ENCODE peak calls at places on chromosomes 12 and 14, in five cellular contexts. One of them, this sample, is unnamed.

GRCh38 chr12:29048787-29049186 is 100.3 kb upstream of the FAR2 start:
- DNase-seq in stomach: no peak
- DNase-seq in SK-N-SH: no peak
- DNase-seq in transverse colon: no peak
- DNase-seq in A549: no peak
- DNase-seq in this sample: no peak

GRCh38 chr12:12010277-12011031 is 60.3 kb upstream of the BCL2L14 start:
- DNase-seq in stomach: no peak
- DNase-seq in SK-N-SH: peak
- DNase-seq in transverse colon: peak
- DNase-seq in A549: no peak
- DNase-seq in this sample: no peak

GRCh38 chr12:66074561-66074960 is 56.0 kb downstream of the LLPH start:
- DNase-seq in stomach: no peak
- DNase-seq in SK-N-SH: no peak
- DNase-seq in transverse colon: no peak
- DNase-seq in A549: no peak
- DNase-seq in this sample: no peak

GRCh38 chr14:89908712-89909450 is 45.6 kb downstream of the EFCAB11 start:
- DNase-seq in stomach: no peak
- DNase-seq in SK-N-SH: no peak
- DNase-seq in transverse colon: no peak
- DNase-seq in A549: no peak
- DNase-seq in this sample: no peak

GRCh38 chr12:19201653-19202052 is 72.1 kb downstream of the PLEKHA5 start:
- DNase-seq in stomach: no peak
- DNase-seq in SK-N-SH: no peak
- DNase-seq in transverse colon: no peak
- DNase-seq in A549: no peak
- DNase-seq in this sample: no peak

GRCh38 chr12:2494490-2495192 is 300.1 kb upstream of the FKBP4 start:
- DNase-seq in stomach: no peak
- DNase-seq in SK-N-SH: no peak
- DNase-seq in transverse colon: peak
- DNase-seq in A549: no peak
- DNase-seq in this sample: no peak

GRCh38 chr14:73777420-73777819 is 63.2 kb upstream of the PNMA1 start:
- DNase-seq in stomach: no peak
- DNase-seq in SK-N-SH: no peak
- DNase-seq in transverse colon: no peak
- DNase-seq in A549: no peak
- DNase-seq in this sample: no peak

GRCh38 chr12:56266634-56267442 is at the start of gene COQ10A:
- DNase-seq in stomach: peak
- DNase-seq in SK-N-SH: peak
- DNase-seq in transverse colon: peak
- DNase-seq in A549: peak
- DNase-seq in this sample: peak

GRCh38 chr12:111953455-111953854 is 59.5 kb downstream of the TMEM116 start:
- DNase-seq in stomach: no peak
- DNase-seq in SK-N-SH: no peak
- DNase-seq in transverse colon: no peak
- DNase-seq in A549: no peak
- DNase-seq in this sample: no peak

GRCh38 chr14:61514006-61514830 is 181.1 kb upstream of the HIF1A start:
- DNase-seq in stomach: no peak
- DNase-seq in SK-N-SH: no peak
- DNase-seq in transverse colon: no peak
- DNase-seq in A549: no peak
- DNase-seq in this sample: no peak

GRCh38 chr14:87908591-87908990 is 84.4 kb downstream of the GALC start:
- DNase-seq in stomach: no peak
- DNase-seq in SK-N-SH: no peak
- DNase-seq in transverse colon: no peak
- DNase-seq in A549: no peak
- DNase-seq in this sample: no peak

GRCh38 chr14:89041245-89041585 is 216.8 kb downstream of the TTC8 start:
- DNase-seq in stomach: peak
- DNase-seq in SK-N-SH: peak
- DNase-seq in transverse colon: peak
- DNase-seq in A549: no peak
- DNase-seq in this sample: peak

GRCh38 chr12:109052415-109053323 is at the start of gene USP30:
- DNase-seq in stomach: peak
- DNase-seq in SK-N-SH: peak
- DNase-seq in transverse colon: peak
- DNase-seq in A549: peak
- DNase-seq in this sample: peak

GRCh38 chr14:24388474-24389179 is 10.2 kb upstream of the NYNRIN start:
- DNase-seq in stomach: no peak
- DNase-seq in SK-N-SH: no peak
- DNase-seq in transverse colon: no peak
- DNase-seq in A549: no peak
- DNase-seq in this sample: no peak

GRCh38 chr14:67952786-67953185 is 133.2 kb downstream of the RAD51B start:
- DNase-seq in stomach: no peak
- DNase-seq in SK-N-SH: no peak
- DNase-seq in transverse colon: no peak
- DNase-seq in A549: no peak
- DNase-seq in this sample: no peak

GRCh38 chr12:65313704-65314317 is 35.3 kb downstream of the MSRB3 start:
- DNase-seq in stomach: no peak
- DNase-seq in SK-N-SH: no peak
- DNase-seq in transverse colon: no peak
- DNase-seq in A549: peak
- DNase-seq in this sample: no peak

GRCh38 chr12:13208533-13209278 is 12.2 kb downstream of the EMP1 start:
- DNase-seq in stomach: no peak
- DNase-seq in SK-N-SH: peak
- DNase-seq in transverse colon: no peak
- DNase-seq in A549: peak
- DNase-seq in this sample: no peak

GRCh38 chr12:49868952-49869815 is 26.3 kb upstream of the BCDIN3D start:
- DNase-seq in stomach: peak
- DNase-seq in SK-N-SH: peak
- DNase-seq in transverse colon: peak
- DNase-seq in A549: peak
- DNase-seq in this sample: no peak

GRCh38 chr12:95615735-95616134 is 64.5 kb upstream of the USP44 start:
- DNase-seq in stomach: no peak
- DNase-seq in SK-N-SH: no peak
- DNase-seq in transverse colon: no peak
- DNase-seq in A549: no peak
- DNase-seq in this sample: no peak

GRCh38 chr14:100470523-100470897 is 116.7 kb downstream of the BEGAIN start:
- DNase-seq in stomach: no peak
- DNase-seq in SK-N-SH: no peak
- DNase-seq in transverse colon: no peak
- DNase-seq in A549: no peak
- DNase-seq in this sample: no peak

DNA sequence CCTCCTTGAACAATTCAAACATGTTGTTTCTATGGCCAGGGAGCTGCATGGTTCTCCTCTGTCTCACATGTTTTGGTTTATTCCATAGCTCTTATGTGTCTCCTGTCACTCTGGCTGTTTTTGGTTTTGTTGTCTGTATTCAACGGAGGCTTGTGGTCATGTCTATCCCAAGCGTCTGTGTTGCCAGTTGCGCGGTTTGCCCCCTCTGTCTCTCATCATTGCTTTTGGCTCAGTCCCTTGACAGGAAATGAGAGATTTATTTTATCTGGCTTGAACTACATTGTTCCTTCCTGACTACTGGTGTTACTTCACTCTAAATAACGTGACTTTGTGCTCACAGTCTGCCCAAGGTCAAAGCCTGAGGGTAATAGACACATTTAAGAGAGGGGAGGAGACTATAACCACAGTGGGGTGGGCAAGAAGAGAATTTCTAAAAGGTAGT is 96.4 kb upstream of the SOX5 start:
- DNase-seq in stomach: no peak
- DNase-seq in SK-N-SH: peak
- DNase-seq in transverse colon: no peak
- DNase-seq in A549: no peak
- DNase-seq in this sample: no peak
- H3K27ac ChIP-seq in stomach: no peak
- H3K27ac ChIP-seq in SK-N-SH: no peak
- H3K27ac ChIP-seq in transverse colon: no peak
- H3K27ac ChIP-seq in A549: no peak
- H3K27ac ChIP-seq in this sample: no peak

DNA sequence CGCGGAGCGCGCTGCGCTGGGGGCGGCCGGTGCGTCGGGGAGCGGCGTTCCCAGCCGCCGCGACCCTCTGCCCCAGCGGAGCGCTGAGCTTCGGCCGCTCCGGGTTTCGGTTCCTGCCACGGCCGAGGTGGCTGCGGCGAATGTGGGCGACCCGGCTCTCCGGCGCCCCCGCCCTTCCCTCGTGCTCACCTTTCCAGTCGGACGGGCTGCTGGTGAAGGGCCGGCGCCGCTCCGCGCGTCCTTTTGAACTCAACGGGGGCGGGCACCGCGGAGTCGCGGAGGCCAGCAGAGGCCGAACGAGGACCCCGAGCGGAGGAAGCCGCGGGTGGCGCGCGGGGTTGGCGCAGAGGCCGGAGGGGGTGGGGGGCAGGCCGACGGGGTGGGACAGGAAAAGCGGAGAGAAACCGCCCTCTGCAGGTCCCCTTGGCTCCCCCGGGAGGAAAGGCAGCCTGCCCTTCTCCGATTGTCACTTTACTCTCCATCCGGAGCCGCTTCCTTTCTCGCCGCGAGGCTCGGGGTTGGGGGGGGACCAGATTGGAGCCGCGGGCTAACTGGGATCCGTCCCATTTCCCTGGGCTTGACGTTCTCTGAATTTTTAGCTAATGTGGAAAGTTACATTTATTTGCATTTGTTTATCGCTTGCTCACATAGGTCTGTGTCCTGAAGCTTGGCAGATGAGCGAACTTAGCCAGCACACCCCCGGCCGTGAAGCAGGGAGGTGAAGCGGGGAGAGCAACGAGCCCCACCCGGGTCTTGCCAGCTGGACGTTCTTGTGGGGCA is at the start of gene SMAGP:
- DNase-seq in stomach: peak
- DNase-seq in SK-N-SH: peak
- DNase-seq in transverse colon: peak
- DNase-seq in A549: peak
- DNase-seq in this sample: no peak
- H3K27ac ChIP-seq in stomach: peak
- H3K27ac ChIP-seq in SK-N-SH: peak
- H3K27ac ChIP-seq in transverse colon: peak
- H3K27ac ChIP-seq in A549: peak
- H3K27ac ChIP-seq in this sample: peak

GRCh38 chr12:68638171-68638570 is 27.5 kb downstream of the RAP1B start:
- DNase-seq in stomach: no peak
- DNase-seq in SK-N-SH: no peak
- DNase-seq in transverse colon: no peak
- DNase-seq in A549: no peak
- DNase-seq in this sample: no peak
- H3K27ac ChIP-seq in stomach: no peak
- H3K27ac ChIP-seq in SK-N-SH: peak
- H3K27ac ChIP-seq in transverse colon: no peak
- H3K27ac ChIP-seq in A549: no peak
- H3K27ac ChIP-seq in this sample: no peak

GRCh38 chr14:74825008-74825407 is 50.9 kb downstream of the PROX2 start:
- DNase-seq in stomach: no peak
- DNase-seq in SK-N-SH: no peak
- DNase-seq in transverse colon: no peak
- DNase-seq in A549: no peak
- DNase-seq in this sample: no peak
- H3K27ac ChIP-seq in stomach: no peak
- H3K27ac ChIP-seq in SK-N-SH: peak
- H3K27ac ChIP-seq in transverse colon: no peak
- H3K27ac ChIP-seq in A549: no peak
- H3K27ac ChIP-seq in this sample: peak

GRCh38 chr14:60153996-60154395 is 11.2 kb downstream of the DHRS7 start:
- DNase-seq in stomach: no peak
- DNase-seq in SK-N-SH: no peak
- DNase-seq in transverse colon: no peak
- DNase-seq in A549: no peak
- DNase-seq in this sample: no peak
- H3K27ac ChIP-seq in stomach: peak
- H3K27ac ChIP-seq in SK-N-SH: no peak
- H3K27ac ChIP-seq in transverse colon: no peak
- H3K27ac ChIP-seq in A549: no peak
- H3K27ac ChIP-seq in this sample: peak

GRCh38 chr14:45065951-45066350 is 18.0 kb upstream of the PRPF39 start:
- DNase-seq in stomach: no peak
- DNase-seq in SK-N-SH: no peak
- DNase-seq in transverse colon: no peak
- DNase-seq in A549: no peak
- DNase-seq in this sample: no peak
- H3K27ac ChIP-seq in stomach: no peak
- H3K27ac ChIP-seq in SK-N-SH: no peak
- H3K27ac ChIP-seq in transverse colon: peak
- H3K27ac ChIP-seq in A549: no peak
- H3K27ac ChIP-seq in this sample: no peak

GRCh38 chr12:118360785-118361404 is 11.8 kb downstream of the TAOK3 start:
- DNase-seq in stomach: no peak
- DNase-seq in SK-N-SH: no peak
- DNase-seq in transverse colon: no peak
- DNase-seq in A549: peak
- DNase-seq in this sample: no peak

GRCh38 chr12:118358607-118359540 is 13.8 kb downstream of the TAOK3 start:
- DNase-seq in stomach: no peak
- DNase-seq in SK-N-SH: no peak
- DNase-seq in transverse colon: no peak
- DNase-seq in A549: peak
- DNase-seq in this sample: no peak

GRCh38 chr12:118358008-118358359 is 14.7 kb downstream of the TAOK3 start:
- DNase-seq in stomach: no peak
- DNase-seq in SK-N-SH: no peak
- DNase-seq in transverse colon: no peak
- DNase-seq in A549: no peak
- DNase-seq in this sample: no peak

GRCh38 chr12:118357327-118358007 is 15.2 kb downstream of the TAOK3 start:
- DNase-seq in stomach: no peak
- DNase-seq in SK-N-SH: peak
- DNase-seq in transverse colon: peak
- DNase-seq in A549: peak
- DNase-seq in this sample: no peak

GRCh38 chr12:118359541-118359915 is 13.2 kb downstream of the TAOK3 start:
- DNase-seq in stomach: no peak
- DNase-seq in SK-N-SH: no peak
- DNase-seq in transverse colon: peak
- DNase-seq in A549: no peak
- DNase-seq in this sample: no peak
- H3K27ac ChIP-seq in stomach: peak
- H3K27ac ChIP-seq in SK-N-SH: peak
- H3K27ac ChIP-seq in transverse colon: peak
- H3K27ac ChIP-seq in A549: no peak
- H3K27ac ChIP-seq in this sample: no peak

DNA sequence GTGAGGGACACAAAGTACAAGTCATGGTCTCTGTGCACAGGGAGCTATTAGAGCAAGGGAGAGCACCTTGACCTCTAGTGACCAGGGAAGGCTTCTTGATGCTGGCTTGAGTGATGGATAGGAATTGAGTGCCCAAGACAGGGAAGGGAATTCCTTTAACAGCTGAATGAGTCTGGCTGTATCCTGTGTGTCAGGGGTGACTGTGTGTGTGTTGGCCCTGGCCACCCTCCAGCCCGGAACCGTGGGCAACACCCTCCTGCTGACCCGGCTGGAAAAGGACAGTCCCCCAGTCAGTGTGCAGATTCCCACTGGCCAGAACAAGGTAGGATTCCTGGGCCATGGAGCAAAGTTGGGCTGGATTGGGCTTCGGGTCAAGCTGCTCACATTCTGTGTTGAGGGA is 5.5 kb upstream of the PFDN5 start:
- DNase-seq in stomach: no peak
- DNase-seq in SK-N-SH: no peak
- DNase-seq in transverse colon: no peak
- DNase-seq in A549: no peak
- DNase-seq in this sample: no peak
- H3K27ac ChIP-seq in stomach: no peak
- H3K27ac ChIP-seq in SK-N-SH: peak
- H3K27ac ChIP-seq in transverse colon: no peak
- H3K27ac ChIP-seq in A549: no peak
- H3K27ac ChIP-seq in this sample: peak